ENCODE peak calls at places on chromosomes 6 and 20, in five cellular contexts. Q is stimulated activated CD4-positive, alpha-beta T cell treated with anti-CD3 and anti-CD28 coated beads, Interleukin-15, amount 100 ng/mL, for 1 hour; R is HS-27A; P is hypothalamus; M is epithelial cell of esophagus. O is an unnamed sample.

GRCh38 chr6:125293587-125293986 is 8.2 kb downstream of the HDDC2 start:
- DNase-seq in P (no peak), R (no peak), M (no peak), Q (no peak), O (no peak)

GRCh38 chr6:96279084-96279483 is 242.5 kb upstream of the UFL1 start:
- DNase-seq in R (no peak), M (no peak), Q (no peak), P (no peak), O (no peak)

GRCh38 chr20:15061061-15061430 is 723.6 kb upstream of the FLRT3 start:
- DNase-seq in P (no peak), M (peak; percentile 77), Q (no peak), R (no peak), O (no peak)

GRCh38 chr6:95866732-95867131 is 149.0 kb upstream of the FUT9 start:
- DNase-seq in P (no peak), Q (no peak), R (no peak), M (peak; percentile 38), O (no peak)

GRCh38 chr6:123529058-123529457 is 107.7 kb downstream of the TRDN start:
- DNase-seq in M (no peak), Q (no peak), R (no peak), P (no peak), O (no peak)

GRCh38 chr6:166864333-166864732 is 92.0 kb downstream of the RNASET2 start:
- DNase-seq in R (no peak), M (no peak), Q (no peak), P (peak; percentile 28), O (no peak)

GRCh38 chr20:44734938-44735337 is 10.7 kb upstream of the KCNK15 start:
- DNase-seq in P (no peak), R (no peak), Q (no peak), M (peak; percentile 71), O (no peak)

GRCh38 chr6:51778666-51779065 is 308.7 kb downstream of the PKHD1 start:
- DNase-seq in M (no peak), Q (no peak), P (no peak), R (no peak), O (no peak)

GRCh38 chr6:169341706-169342105 is 88.1 kb upstream of the THBS2 start:
- DNase-seq in R (no peak), M (no peak), Q (no peak), P (no peak), O (no peak)

O was measured in frontal cortex.